ENCODE peak calls at places on chromosomes 12 and 14, in nine cellular contexts. H is spleen, L is stomach, S is HCT116, Q is sigmoid colon, G is endothelial cell of umbilical vein, B is breast epithelium, A is transverse colon, W is esophagus muscularis mucosa. X is an unnamed sample.

GRCh38 chr12:89351489-89352241 is 636 bp downstream of the DUSP6 start:
- DNase-seq in A (peak), S (no peak), H (peak), Q (peak), L (peak), B (no peak), W (no peak), G (no peak), X (peak)

GRCh38 chr12:48865441-48866290 is at the start of gene RND1:
- DNase-seq in S (peak), B (peak), L (peak), Q (peak), G (peak), A (peak), H (peak), W (peak), X (peak)

GRCh38 chr12:48001426-48002178 is 2.7 kb downstream of the COL2A1 start:
- DNase-seq in B (no peak), L (peak), S (peak), W (no peak), A (peak), H (peak), G (peak), Q (no peak), X (peak)

GRCh38 chr14:63543000-63543825 is at the start of gene PPP2R5E:
- DNase-seq in H (peak), G (peak), S (peak), L (peak), Q (peak), A (peak), W (peak), B (peak), X (peak)

GRCh38 chr12:65565601-65566560 is 258.4 kb upstream of the HMGA2 start:
- DNase-seq in L (no peak), A (no peak), B (no peak), W (peak), G (peak), S (no peak), Q (no peak), H (no peak), X (no peak)

GRCh38 chr12:26631846-26632245 is 201.1 kb downstream of the ITPR2 start:
- DNase-seq in B (no peak), H (no peak), S (no peak), A (no peak), G (peak), Q (no peak), W (no peak), L (no peak), X (no peak)

GRCh38 chr12:116525418-116526001 is 33.7 kb upstream of the MAP1LC3B2 start:
- DNase-seq in S (peak), L (peak), A (peak), H (no peak), W (no peak), Q (peak), G (peak), B (peak), X (no peak)

GRCh38 chr12:47276253-47277070 is 196.7 kb upstream of the AMIGO2 start:
- DNase-seq in S (no peak), G (peak), H (peak), L (no peak), W (peak), Q (no peak), A (peak), B (peak), X (peak)

GRCh38 chr12:54975272-54975671 is 9.3 kb downstream of the TESPA1 start:
- DNase-seq in L (no peak), Q (no peak), W (no peak), B (no peak), S (no peak), G (no peak), H (no peak), A (no peak), X (no peak)

GRCh38 chr14:74933925-74934435 is 10.9 kb upstream of the RPS6KL1 start:
- DNase-seq in G (peak), S (no peak), W (no peak), L (no peak), H (peak), B (no peak), Q (no peak), A (no peak), X (no peak)

GRCh38 chr12:49622501-49623141 is 740 bp upstream of the PRPF40B start:
- DNase-seq in W (no peak), B (no peak), Q (no peak), S (no peak), A (peak), L (peak), G (no peak), H (no peak), X (no peak)

GRCh38 chr14:61456720-61457119 is 135.3 kb downstream of the PRKCH start:
- DNase-seq in G (peak), B (peak), W (peak), S (peak), H (peak), Q (peak), A (peak), L (peak), X (no peak)

GRCh38 chr12:62205348-62205747 is 54.9 kb upstream of the USP15 start:
- DNase-seq in S (no peak), W (no peak), B (no peak), H (no peak), Q (no peak), A (no peak), G (no peak), L (no peak), X (no peak)

GRCh38 chr14:104392001-104392395 is 187.6 kb upstream of the C14orf180 start:
- DNase-seq in L (no peak), W (no peak), Q (peak), H (peak), B (no peak), G (no peak), A (no peak), S (no peak), X (no peak)

GRCh38 chr14:104048758-104049496 is 36.6 kb upstream of the ASPG start:
- DNase-seq in G (no peak), B (no peak), H (no peak), W (peak), L (no peak), S (no peak), A (no peak), Q (no peak), X (no peak)

GRCh38 chr12:91317324-91317723 is 134.7 kb upstream of the DCN start:
- DNase-seq in L (no peak), W (no peak), S (no peak), H (no peak), G (no peak), B (no peak), Q (no peak), A (no peak), X (no peak)

GRCh38 chr12:108721824-108722223 is 9.5 kb downstream of the CORO1C start:
- DNase-seq in B (no peak), W (no peak), G (no peak), Q (no peak), L (no peak), H (no peak), A (no peak), S (no peak), X (no peak)

GRCh38 chr14:80278293-80279037 is 67.2 kb upstream of the DIO2 start:
- DNase-seq in S (no peak), W (no peak), A (no peak), Q (no peak), L (peak), G (peak), B (no peak), H (no peak), X (no peak)

GRCh38 chr14:78119440-78119839 is 50.7 kb upstream of the NRXN3 start:
- DNase-seq in S (no peak), B (no peak), A (no peak), Q (no peak), H (no peak), W (no peak), G (no peak), L (no peak), X (no peak)

GRCh38 chr12:6201199-6201608 is 1.0 kb downstream of the CD9 start:
- DNase-seq in L (no peak), H (no peak), W (no peak), A (peak), G (no peak), B (peak), S (no peak), Q (peak), X (peak)

GRCh38 chr12:75890660-75891059 is 140.9 kb downstream of the PHLDA1 start:
- DNase-seq in W (no peak), B (peak), H (no peak), G (no peak), A (no peak), L (no peak), Q (no peak), S (no peak), X (no peak)

GRCh38 chr12:46452061-46452615 is 79.6 kb upstream of the SLC38A2 start:
- DNase-seq in H (no peak), W (no peak), B (no peak), A (no peak), Q (no peak), G (peak), S (peak), L (no peak), X (no peak)

GRCh38 chr12:40907115-40907521 is 214.9 kb downstream of the CNTN1 start:
- DNase-seq in H (no peak), W (no peak), B (no peak), Q (no peak), A (no peak), S (peak), G (no peak), L (no peak), X (no peak)

DNA sequence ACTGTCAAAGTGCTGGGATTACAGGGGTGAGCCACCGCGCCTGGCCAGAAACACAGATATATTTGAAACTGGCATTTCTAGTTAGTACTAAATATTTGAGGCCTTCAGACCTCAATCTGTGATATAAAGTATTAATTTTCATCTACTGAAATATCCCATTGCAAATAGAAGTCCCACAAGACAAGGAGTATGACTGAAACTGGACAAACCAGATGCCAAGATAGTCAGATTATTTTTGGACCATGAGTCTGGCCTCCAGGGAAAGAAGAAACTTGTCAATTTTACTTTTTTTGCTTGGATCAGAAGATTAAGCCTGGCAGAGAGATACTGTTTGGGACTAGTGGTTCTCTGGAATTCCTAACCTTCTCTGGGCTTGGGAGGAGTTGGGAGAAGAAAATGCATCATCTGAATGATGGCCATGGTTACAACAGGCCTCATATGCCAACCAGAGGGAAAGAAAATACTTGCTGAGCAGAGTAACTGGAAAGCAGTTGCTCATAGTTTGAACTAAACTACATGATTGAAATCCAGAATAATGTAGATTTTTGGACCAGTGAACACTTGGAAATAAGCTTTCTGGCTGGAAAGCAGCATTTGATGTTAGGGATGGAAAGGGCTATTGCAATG is 2.9 kb upstream of the SMOC1 start:
- DNase-seq in L (no peak), W (no peak), Q (no peak), G (no peak), S (no peak), A (no peak), H (no peak), B (no peak), X (no peak)
- TF ChIP-seq POLR2A in L (no peak), W (no peak), Q (no peak), G (no peak), S (no peak), A (no peak), H (no peak), B (no peak), X (no peak)

GRCh38 chr14:100825691-100826331 is at the start of gene MEG3:
- DNase-seq in W (no peak), Q (peak), L (no peak), S (no peak), B (peak), H (peak), G (peak), A (peak), X (no peak)
- TF ChIP-seq POLR2AphosphoS5 in W (peak), Q (peak), L (peak), S (no peak), B (peak), H (peak), G (peak), A (peak), X (peak)

DNA sequence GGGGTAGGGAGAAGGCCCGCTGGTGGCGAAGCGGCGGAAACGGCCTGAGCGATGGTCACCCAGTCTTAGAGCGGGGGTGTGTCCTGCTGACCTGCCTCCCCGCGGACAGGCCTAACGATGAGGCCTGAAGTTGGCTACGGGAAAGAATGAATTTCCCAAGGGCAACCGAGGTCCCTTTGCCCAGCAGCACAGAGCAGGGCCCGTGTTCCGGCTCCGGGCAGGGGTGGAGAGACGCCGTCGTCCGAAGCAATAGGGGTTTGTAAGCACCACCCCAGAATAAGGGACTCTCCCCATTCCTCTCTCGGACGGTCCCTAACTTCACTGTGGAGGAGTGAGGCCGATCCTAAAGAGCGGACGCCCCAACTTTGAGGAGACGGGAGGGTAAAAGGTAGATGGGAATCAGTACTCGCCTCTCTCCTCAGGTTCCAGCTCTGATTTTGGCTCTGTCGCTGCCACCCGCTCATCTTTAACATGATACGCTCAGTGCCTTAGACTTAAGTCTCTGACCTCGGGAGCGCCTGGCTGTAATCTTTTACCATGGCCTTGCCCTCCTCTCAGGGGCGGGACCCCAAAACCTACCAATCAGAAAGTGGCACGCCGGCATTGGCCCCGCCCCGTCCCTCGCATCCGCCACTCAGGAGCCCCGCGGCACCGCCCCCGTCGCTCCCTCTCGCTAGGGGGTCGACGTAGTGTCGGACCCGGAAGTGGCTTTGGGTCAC is at the start of gene DDIT3:
- DNase-seq in Q (peak), H (peak), B (peak), A (peak), G (peak), L (peak), W (peak), S (peak), X (peak)
- TF ChIP-seq POLR2A in Q (peak), H (peak), B (peak), A (peak), G (peak), L (peak), W (peak), S (peak), X (peak)

DNA sequence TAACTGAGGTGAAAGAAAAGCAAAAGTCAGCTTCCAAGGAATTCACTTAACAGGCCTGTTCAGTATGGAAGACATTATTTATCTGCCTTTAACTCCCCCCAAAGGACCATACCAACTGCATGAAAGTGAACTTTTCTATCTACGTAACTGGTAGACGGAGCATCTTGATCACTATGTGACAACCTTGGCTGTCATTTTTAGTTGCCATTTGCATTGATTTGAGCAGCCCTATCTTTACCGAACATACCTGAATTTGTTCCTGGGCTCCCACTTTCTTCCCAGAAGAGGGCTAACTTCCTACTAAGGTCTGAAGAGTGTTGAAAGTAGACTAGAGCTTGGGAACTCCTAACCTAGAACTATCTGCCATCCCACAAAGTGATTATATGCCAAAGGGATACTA is 9.4 kb downstream of the SRSF9 start:
- DNase-seq in W (no peak), S (no peak), G (no peak), Q (no peak), B (no peak), L (no peak), H (no peak), A (no peak), X (no peak)
- TF ChIP-seq POLR2AphosphoS5 in W (no peak), S (no peak), G (no peak), Q (no peak), B (no peak), L (no peak), H (no peak), A (no peak), X (no peak)

GRCh38 chr14:87199371-87199770 is 793.6 kb downstream of the GALC start:
- DNase-seq in Q (no peak), B (no peak), A (no peak), G (no peak), S (no peak), H (no peak), W (no peak), L (no peak), X (no peak)
- TF ChIP-seq POLR2A in Q (no peak), B (no peak), A (no peak), G (no peak), S (no peak), H (no peak), W (no peak), L (no peak), X (no peak)

DNA sequence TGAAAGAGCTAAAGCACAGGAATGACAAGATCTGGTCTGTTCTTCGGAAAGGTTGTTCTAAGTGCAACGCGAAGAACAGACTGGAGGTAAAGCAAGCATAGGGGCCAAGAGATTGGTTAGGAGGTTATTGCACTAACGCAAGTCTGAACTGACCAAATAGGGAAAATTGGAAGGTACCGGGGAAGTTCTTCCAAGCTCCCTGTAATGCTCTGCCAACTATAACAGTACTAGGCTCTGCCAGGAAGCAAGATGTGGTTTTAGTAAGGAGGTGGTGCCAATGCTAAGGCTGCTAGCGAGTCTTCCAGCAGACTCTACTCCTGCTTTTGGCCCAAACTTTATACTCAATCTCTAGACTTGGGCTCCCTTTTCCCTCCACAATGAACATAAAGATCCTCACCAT is 138.6 kb downstream of the PAWR start:
- DNase-seq in G (peak), L (no peak), B (peak), Q (no peak), S (no peak), W (no peak), H (no peak), A (no peak), X (no peak)
- TF ChIP-seq POLR2AphosphoS5 in G (no peak), L (no peak), B (no peak), Q (no peak), S (no peak), W (no peak), H (no peak), A (no peak), X (no peak)

DNA sequence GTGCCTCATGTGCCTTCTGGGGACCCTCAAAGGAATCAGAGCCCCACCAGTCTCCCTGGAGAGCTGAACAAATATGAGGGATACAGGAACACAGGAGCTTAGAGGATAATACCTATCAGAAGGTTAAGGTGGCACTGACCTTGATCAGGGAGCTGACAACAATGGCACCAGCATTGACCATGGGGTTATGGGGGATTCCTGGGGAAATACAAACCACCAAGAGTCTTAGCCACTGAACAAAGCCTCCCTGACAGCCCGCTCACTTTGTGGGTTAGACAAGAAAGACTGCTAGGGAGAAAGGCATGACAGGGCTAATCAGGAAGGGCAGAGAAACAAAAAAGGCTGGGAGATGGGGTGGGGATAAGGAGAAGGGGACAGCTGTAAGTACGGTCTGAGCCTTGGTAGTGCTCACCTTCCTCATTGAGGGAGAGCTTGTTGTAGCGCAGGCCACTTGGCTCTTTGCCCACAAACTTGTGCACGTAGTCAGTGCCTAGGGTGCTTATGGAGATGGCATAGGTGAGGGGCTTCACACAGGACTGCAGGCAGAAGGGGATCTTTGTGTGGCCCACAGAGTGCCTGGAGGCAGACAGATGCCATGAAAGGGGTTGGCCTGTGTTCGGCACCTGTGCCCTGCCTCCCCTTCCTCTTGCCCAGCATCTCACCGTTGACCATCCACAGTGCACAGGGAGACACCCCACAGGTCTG is 9.3 kb downstream of the SPRYD4 start:
- DNase-seq in L (no peak), B (no peak), Q (no peak), S (no peak), H (peak), A (no peak), W (no peak), G (no peak), X (no peak)
- TF ChIP-seq POLR2A in L (no peak), B (no peak), Q (no peak), S (no peak), H (no peak), A (no peak), W (no peak), G (no peak), X (no peak)